ENCODE peak calls at places on chromosome 5, in six cellular contexts. K is tibial nerve; D is mammary epithelial cell; W is naive thymus-derived CD4-positive, alpha-beta T cell; T is upper lobe of right lung; P is skeletal muscle cell. S is an unnamed sample.

GRCh38 chr5:442335-443238 is at the start of gene EXOC3:
- DNase-seq in K (peak), T (peak), W (peak), D (peak), P (no peak), S (peak)

GRCh38 chr5:149489605-149490037 is 61.6 kb downstream of the CSNK1A1 start:
- DNase-seq in T (no peak), D (no peak), K (no peak), W (no peak), P (no peak), S (no peak)

GRCh38 chr5:6705088-6705487 is 8.1 kb upstream of the TENT4A start:
- DNase-seq in P (no peak), T (no peak), W (no peak), D (no peak), K (no peak), S (no peak)

GRCh38 chr5:134079748-134080581 is 34.5 kb upstream of the TCF7 start:
- DNase-seq in D (no peak), K (no peak), T (no peak), W (peak), P (no peak), S (peak)

GRCh38 chr5:68643064-68643463 is 427.5 kb downstream of the PIK3R1 start:
- DNase-seq in P (no peak), K (no peak), D (no peak), T (no peak), W (no peak), S (no peak)

GRCh38 chr5:172758836-172759149 is 12.2 kb downstream of the DUSP1 start:
- DNase-seq in D (no peak), W (no peak), P (no peak), K (no peak), T (no peak), S (no peak)

GRCh38 chr5:150368526-150368925 is 11.0 kb downstream of the TCOF1 start:
- DNase-seq in P (no peak), T (no peak), K (no peak), D (no peak), W (no peak), S (no peak)

GRCh38 chr5:2996248-2996647 is 244.8 kb upstream of the IRX2 start:
- DNase-seq in P (no peak), W (no peak), T (peak), K (no peak), D (no peak), S (no peak)

GRCh38 chr5:170628691-170629565 is 125.1 kb downstream of the KCNIP1 start:
- DNase-seq in P (no peak), W (no peak), D (no peak), K (no peak), T (no peak), S (no peak)

GRCh38 chr5:33258553-33258952 is 182.2 kb upstream of the TARS1 start:
- DNase-seq in P (no peak), T (no peak), W (no peak), D (no peak), K (no peak), S (no peak)

GRCh38 chr5:41349846-41350245 is 136.5 kb upstream of the C6 start:
- DNase-seq in D (no peak), W (no peak), T (no peak), P (no peak), K (no peak), S (no peak)

GRCh38 chr5:157855404-157855994 is 3.4 kb downstream of the CLINT1 start:
- DNase-seq in T (no peak), D (peak), P (no peak), W (no peak), K (peak), S (no peak)

GRCh38 chr5:69007086-69007672 is 86.6 kb upstream of the SLC30A5 start:
- DNase-seq in P (no peak), K (no peak), W (no peak), T (no peak), D (no peak), S (no peak)

GRCh38 chr5:160555836-160556660 is 134.4 kb downstream of the PTTG1 start:
- DNase-seq in D (peak), P (no peak), T (peak), W (no peak), K (no peak), S (no peak)

DNA sequence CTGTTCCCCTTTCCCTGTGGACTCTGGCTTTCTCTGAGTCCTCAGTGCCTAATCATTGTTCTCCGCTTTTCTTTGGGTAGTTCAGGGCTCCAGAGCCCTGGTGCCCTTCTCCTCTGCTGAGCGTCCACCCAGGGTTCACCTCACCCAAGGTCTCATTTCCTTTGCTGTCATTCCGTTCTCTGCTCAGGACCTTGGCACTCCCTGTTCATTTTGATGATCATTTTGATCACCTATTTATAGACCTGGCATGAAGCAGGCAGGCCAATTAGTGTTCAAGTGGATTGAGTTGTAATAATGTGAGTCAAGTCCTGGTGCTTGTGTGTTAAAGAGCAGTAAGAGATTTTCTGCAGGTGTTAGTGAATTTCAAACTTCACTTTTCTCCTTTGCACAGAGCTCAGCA is 3.6 kb downstream of the TRIO start:
- DNase-seq in T (no peak), P (no peak), K (no peak), W (no peak), D (no peak), S (no peak)
- H3K4me3 ChIP-seq in T (no peak), P (peak), K (no peak), W (no peak), D (peak), S (no peak)

GRCh38 chr5:127014573-127014972 is 15.8 kb downstream of the MARCHF3 start:
- DNase-seq in P (no peak), T (no peak), W (no peak), K (no peak), D (no peak), S (no peak)

GRCh38 chr5:127012933-127013332 is 17.4 kb downstream of the MARCHF3 start:
- DNase-seq in P (no peak), K (no peak), T (no peak), W (no peak), D (peak), S (no peak)

GRCh38 chr5:127011961-127012644 is 18.3 kb downstream of the MARCHF3 start:
- DNase-seq in W (no peak), P (no peak), T (no peak), D (no peak), K (no peak), S (no peak)

GRCh38 chr5:127011151-127011550 is 19.2 kb downstream of the MARCHF3 start:
- DNase-seq in D (peak), T (no peak), K (no peak), P (peak), W (no peak), S (no peak)

GRCh38 chr5:127013407-127013806 is 17.0 kb downstream of the MARCHF3 start:
- DNase-seq in T (no peak), D (no peak), K (no peak), W (no peak), P (no peak), S (no peak)
- H3K4me3 ChIP-seq in T (no peak), D (no peak), K (no peak), W (no peak), P (peak), S (no peak)

GRCh38 chr5:176817864-176818377 is 7.6 kb downstream of the UNC5A start:
- DNase-seq in K (no peak), W (no peak), D (no peak), P (no peak), T (no peak), S (no peak)

GRCh38 chr5:176816791-176817272 is 6.5 kb downstream of the UNC5A start:
- DNase-seq in P (no peak), D (no peak), W (no peak), K (no peak), T (no peak), S (no peak)

GRCh38 chr5:176819476-176819875 is 9.1 kb downstream of the UNC5A start:
- DNase-seq in T (no peak), P (no peak), W (no peak), K (no peak), D (no peak), S (no peak)

GRCh38 chr5:176817369-176817841 is 7.0 kb downstream of the UNC5A start:
- DNase-seq in T (no peak), D (no peak), W (no peak), P (no peak), K (no peak), S (no peak)

DNA sequence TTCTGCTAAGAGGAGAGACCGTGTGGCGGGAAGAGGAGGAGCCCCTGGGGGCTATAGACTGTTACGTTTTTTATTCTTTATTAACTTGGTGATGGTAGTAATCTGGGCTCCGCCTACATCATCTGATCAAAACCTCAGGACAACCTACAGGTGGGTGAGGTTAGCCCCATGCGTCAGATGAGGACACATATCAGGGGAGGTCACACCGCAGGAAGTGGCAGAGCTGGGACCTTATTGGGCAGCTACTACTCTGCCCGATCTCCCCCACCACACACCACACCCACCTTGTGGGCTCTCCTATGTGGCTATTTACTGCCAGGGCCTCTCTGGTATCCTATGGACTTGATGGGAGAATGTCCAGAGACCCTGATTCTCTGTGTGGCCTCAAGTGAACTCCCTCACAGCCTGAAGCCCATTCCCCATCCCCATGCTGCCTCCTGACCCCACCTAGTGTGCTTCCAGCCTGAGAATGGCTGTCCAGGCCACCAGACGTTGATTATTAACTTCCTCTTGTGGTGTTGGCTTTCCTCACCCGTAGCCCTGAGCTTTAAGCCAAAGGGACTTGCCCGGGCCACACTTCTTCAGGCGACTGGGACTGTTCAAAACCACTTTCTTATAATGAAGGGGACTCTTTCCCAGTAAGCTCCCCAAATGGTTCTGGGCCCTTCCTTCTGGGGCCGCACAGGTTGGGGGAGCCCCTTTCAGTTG is 8.2 kb downstream of the UNC5A start:
- DNase-seq in P (no peak), K (no peak), W (no peak), T (no peak), D (no peak), S (no peak)
- H3K4me3 ChIP-seq in P (no peak), K (no peak), W (no peak), T (no peak), D (no peak), S (peak)

GRCh38 chr5:178861627-178862026 is 1.9 kb downstream of the ZNF354B start:
- DNase-seq in K (no peak), D (no peak), W (no peak), T (no peak), P (no peak), S (no peak)
- H3K4me3 ChIP-seq in K (no peak), D (no peak), W (no peak), T (peak), P (no peak), S (no peak)

DNA sequence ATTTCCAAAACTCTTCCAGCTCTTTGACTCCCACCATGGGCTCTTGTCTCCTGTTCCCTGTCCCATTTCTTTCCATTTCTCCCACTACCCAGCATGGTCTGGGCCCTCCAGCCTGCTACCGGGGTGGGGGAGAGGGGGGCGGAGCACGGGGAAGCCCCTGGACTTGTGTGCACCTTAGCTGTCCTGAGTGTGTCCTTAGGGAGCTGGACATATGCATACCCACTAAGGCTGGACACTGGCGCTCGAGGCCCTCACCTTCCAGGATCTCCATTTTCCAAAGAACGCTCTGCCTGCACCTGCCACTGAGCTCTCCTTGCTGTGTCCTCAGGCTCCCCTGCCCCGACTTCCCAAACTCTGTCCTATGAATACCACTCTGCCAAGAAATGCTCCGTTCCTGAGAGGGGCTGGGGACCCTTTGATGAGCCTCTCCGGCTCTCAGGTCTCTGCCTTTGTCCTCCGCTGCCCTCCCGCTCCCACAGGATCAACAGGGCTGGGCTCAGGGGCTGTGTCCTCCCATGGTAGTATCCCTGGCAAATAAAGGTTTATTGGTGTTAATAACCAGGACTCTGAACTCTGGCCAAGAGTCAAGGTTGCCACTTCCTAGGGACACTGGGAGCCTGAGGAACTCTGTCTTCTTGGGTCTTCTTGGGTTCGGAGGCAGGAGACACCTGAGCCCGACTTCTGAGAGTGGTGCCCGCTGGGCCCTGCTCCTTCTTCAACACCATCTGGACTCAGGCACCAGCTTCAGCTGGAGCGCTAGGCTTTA is 831 bp upstream of the SHROOM1 start:
- DNase-seq in D (no peak), W (no peak), K (no peak), T (no peak), P (no peak), S (no peak)
- H3K4me3 ChIP-seq in D (no peak), W (no peak), K (peak), T (peak), P (peak), S (no peak)

GRCh38 chr5:113109344-113109743 is 132.7 kb downstream of the DCP2 start:
- DNase-seq in D (no peak), K (no peak), P (no peak), T (no peak), W (no peak), S (no peak)

GRCh38 chr5:113114559-113114958 is 138.0 kb downstream of the DCP2 start:
- DNase-seq in K (no peak), P (no peak), W (no peak), D (no peak), T (no peak), S (no peak)

GRCh38 chr5:113110117-113110516 is 133.5 kb downstream of the DCP2 start:
- DNase-seq in T (no peak), W (no peak), K (no peak), D (no peak), P (no peak), S (no peak)

GRCh38 chr5:113115061-113115460 is 138.5 kb downstream of the DCP2 start:
- DNase-seq in P (no peak), T (no peak), K (no peak), D (no peak), W (no peak), S (no peak)

DNA sequence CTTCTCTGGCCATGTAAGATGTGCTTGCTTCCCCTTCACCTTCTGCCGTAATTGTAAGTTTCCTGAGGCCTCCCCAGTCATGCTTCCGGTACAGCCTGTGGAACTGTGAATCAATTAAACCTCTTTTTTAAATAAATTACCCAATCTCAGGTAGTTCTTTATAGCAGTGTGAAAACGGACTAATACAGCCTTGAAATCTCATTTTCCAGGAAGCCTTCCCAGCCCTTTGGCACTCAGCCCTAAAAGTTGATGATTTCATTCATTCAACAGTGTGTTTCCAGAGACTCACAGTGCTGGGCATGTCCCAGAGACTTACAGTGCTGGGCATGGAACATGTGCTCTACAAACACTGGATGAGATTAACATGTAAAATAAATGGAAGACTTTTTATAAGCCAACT is 135.8 kb downstream of the DCP2 start:
- DNase-seq in D (peak), T (no peak), W (no peak), K (no peak), P (peak), S (no peak)
- H3K4me3 ChIP-seq in D (no peak), T (no peak), W (no peak), K (no peak), P (no peak), S (no peak)

GRCh38 chr5:88845081-88845697 is 37.8 kb downstream of the MEF2C start:
- DNase-seq in K (no peak), P (no peak), T (no peak), D (no peak), W (no peak), S (no peak)
- H3K4me3 ChIP-seq in K (no peak), P (no peak), T (no peak), D (no peak), W (no peak), S (no peak)

GRCh38 chr5:82354543-82354942 is 76.4 kb upstream of the RPS23 start:
- DNase-seq in P (no peak), D (no peak), W (no peak), T (no peak), K (no peak), S (no peak)

GRCh38 chr5:82355496-82355895 is 77.3 kb upstream of the RPS23 start:
- DNase-seq in D (no peak), P (no peak), T (no peak), W (no peak), K (no peak), S (no peak)

GRCh38 chr5:82355053-82355452 is 76.9 kb upstream of the RPS23 start:
- DNase-seq in W (no peak), P (no peak), D (no peak), T (no peak), K (no peak), S (no peak)

GRCh38 chr5:82356808-82357671 is 78.9 kb upstream of the RPS23 start:
- DNase-seq in T (peak), W (peak), K (peak), D (peak), P (peak), S (peak)

DNA sequence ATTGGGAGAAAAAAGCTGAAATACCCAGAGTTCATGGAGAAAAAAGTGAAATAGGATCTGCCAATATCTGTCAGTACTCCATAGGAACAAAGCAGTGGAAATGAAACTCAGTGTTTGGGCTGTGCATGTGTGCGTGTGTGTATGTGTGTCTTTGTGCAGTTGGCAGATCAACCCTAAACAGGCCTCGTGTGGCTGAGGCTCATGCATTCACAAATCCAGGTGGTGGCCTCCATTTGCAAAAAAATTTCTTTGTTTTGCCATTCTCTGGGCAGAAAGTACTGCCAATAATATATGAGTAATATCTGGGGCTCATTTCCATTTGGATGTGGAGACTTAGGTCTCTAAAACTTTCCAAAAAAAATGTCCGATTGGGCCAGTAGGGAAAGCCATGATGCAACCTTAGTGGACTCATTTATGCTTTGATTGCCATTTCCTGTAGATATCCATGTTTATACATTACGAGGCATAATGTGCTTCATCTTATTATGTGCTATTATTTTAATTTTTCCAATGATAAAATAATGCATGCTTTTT is 77.8 kb upstream of the RPS23 start:
- DNase-seq in W (no peak), K (no peak), T (no peak), D (no peak), P (no peak), S (no peak)
- H3K4me3 ChIP-seq in W (no peak), K (no peak), T (no peak), D (no peak), P (no peak), S (no peak)

DNA sequence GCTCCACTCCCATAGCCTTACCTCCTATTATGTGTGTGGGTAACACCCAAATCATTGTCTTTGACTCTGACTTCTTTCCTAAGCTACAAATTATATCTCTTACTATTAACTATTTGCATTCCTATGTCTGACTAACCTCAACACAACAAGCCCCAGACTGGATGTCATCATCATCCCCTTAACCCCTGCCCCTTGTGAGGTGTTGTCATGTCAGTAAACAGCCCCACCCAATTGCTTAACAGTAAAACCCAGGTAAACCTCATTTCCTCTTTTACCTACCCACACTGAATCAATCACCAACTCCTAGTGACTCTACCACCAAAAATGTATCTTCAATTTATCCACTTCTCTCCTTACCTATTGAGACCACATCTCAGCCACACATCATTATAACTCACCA is 2.4 kb downstream of the SREK1IP1 start:
- DNase-seq in T (no peak), W (no peak), D (peak), P (no peak), K (no peak), S (no peak)
- H3K4me3 ChIP-seq in T (no peak), W (no peak), D (peak), P (no peak), K (no peak), S (no peak)

S was measured in effector memory CD4-positive, alpha-beta T cell.